ENCODE peak calls at places on chromosomes 5 and 9, in five cellular contexts. One of them, this sample, is unnamed.

GRCh38 chr5:43007246-43007910 is 32.7 kb downstream of the ANXA2R start:
- DNase-seq in K562: peak; percentile 98
- DNase-seq in HepG2: peak; percentile 75
- DNase-seq in HCT116: no peak
- DNase-seq in SK-N-SH: peak; percentile 79
- DNase-seq in this sample: no peak

GRCh38 chr9:91844656-91845291 is 105.3 kb downstream of the ROR2 start:
- DNase-seq in K562: no peak
- DNase-seq in HCT116: no peak
- DNase-seq in HepG2: no peak
- DNase-seq in SK-N-SH: no peak
- DNase-seq in this sample: no peak

GRCh38 chr9:86721843-86722705 is 225.2 kb downstream of the GAS1 start:
- DNase-seq in HCT116: no peak
- DNase-seq in SK-N-SH: no peak
- DNase-seq in K562: no peak
- DNase-seq in HepG2: no peak
- DNase-seq in this sample: no peak

GRCh38 chr5:122434120-122434519 is 122.1 kb downstream of the SNCAIP start:
- DNase-seq in SK-N-SH: no peak
- DNase-seq in HepG2: no peak
- DNase-seq in HCT116: no peak
- DNase-seq in K562: no peak
- DNase-seq in this sample: no peak

GRCh38 chr9:129852575-129852974 is 17.3 kb downstream of the USP20 start:
- DNase-seq in HepG2: no peak
- DNase-seq in SK-N-SH: peak; percentile 63
- DNase-seq in HCT116: no peak
- DNase-seq in K562: no peak
- DNase-seq in this sample: no peak

GRCh38 chr9:87292449-87293191 is 205.0 kb upstream of the DAPK1 start:
- DNase-seq in HepG2: no peak
- DNase-seq in SK-N-SH: no peak
- DNase-seq in K562: no peak
- DNase-seq in HCT116: no peak
- DNase-seq in this sample: no peak

GRCh38 chr9:93286252-93287188 is 102.6 kb downstream of the WNK2 start:
- DNase-seq in SK-N-SH: no peak
- DNase-seq in HCT116: no peak
- DNase-seq in K562: no peak
- DNase-seq in HepG2: no peak
- DNase-seq in this sample: no peak

GRCh38 chr5:618450-618849 is 6.3 kb downstream of the CEP72 start:
- DNase-seq in HCT116: no peak
- DNase-seq in K562: no peak
- DNase-seq in SK-N-SH: no peak
- DNase-seq in HepG2: no peak
- DNase-seq in this sample: no peak

GRCh38 chr5:55031492-55031891 is 7.4 kb downstream of the GZMK start:
- DNase-seq in HepG2: no peak
- DNase-seq in HCT116: no peak
- DNase-seq in K562: no peak
- DNase-seq in SK-N-SH: no peak
- DNase-seq in this sample: no peak

GRCh38 chr9:136372561-136373299 is 739 bp downstream of the CARD9 start:
- DNase-seq in HepG2: peak; percentile 74
- DNase-seq in K562: peak; percentile 79
- DNase-seq in SK-N-SH: peak; percentile 84
- DNase-seq in HCT116: no peak
- DNase-seq in this sample: peak; percentile 96

GRCh38 chr5:38029431-38030065 is 189.7 kb upstream of the GDNF start:
- DNase-seq in HepG2: no peak
- DNase-seq in HCT116: no peak
- DNase-seq in SK-N-SH: no peak
- DNase-seq in K562: no peak
- DNase-seq in this sample: no peak

GRCh38 chr5:111060169-111060568 is 11.3 kb upstream of the TSLP start:
- DNase-seq in SK-N-SH: no peak
- DNase-seq in K562: no peak
- DNase-seq in HCT116: no peak
- DNase-seq in HepG2: no peak
- DNase-seq in this sample: no peak

GRCh38 chr5:16350816-16351215 is 114.8 kb downstream of the ZNF622 start:
- DNase-seq in HCT116: no peak
- DNase-seq in HepG2: no peak
- DNase-seq in SK-N-SH: no peak
- DNase-seq in K562: no peak
- DNase-seq in this sample: no peak

GRCh38 chr9:131237931-131238401 is 38.3 kb downstream of the FAM78A start:
- DNase-seq in HCT116: no peak
- DNase-seq in SK-N-SH: no peak
- DNase-seq in HepG2: no peak
- DNase-seq in K562: peak; percentile 58
- DNase-seq in this sample: peak; percentile 79

GRCh38 chr5:124719346-124719967 is 27.0 kb downstream of the ZNF608 start:
- DNase-seq in HCT116: no peak
- DNase-seq in SK-N-SH: no peak
- DNase-seq in HepG2: no peak
- DNase-seq in K562: no peak
- DNase-seq in this sample: no peak

GRCh38 chr9:83538890-83539238 is 663 bp upstream of the FRMD3 start:
- DNase-seq in HepG2: no peak
- DNase-seq in K562: no peak
- DNase-seq in SK-N-SH: no peak
- DNase-seq in HCT116: no peak
- DNase-seq in this sample: no peak

GRCh38 chr9:76687861-76688374 is 76.3 kb upstream of the PCA3 start:
- DNase-seq in HepG2: no peak
- DNase-seq in HCT116: peak; percentile 8
- DNase-seq in K562: no peak
- DNase-seq in SK-N-SH: no peak
- DNase-seq in this sample: no peak

GRCh38 chr5:52786391-52786790 is 1.3 kb upstream of the ITGA1 start:
- DNase-seq in SK-N-SH: no peak
- DNase-seq in HCT116: no peak
- DNase-seq in HepG2: no peak
- DNase-seq in K562: no peak
- DNase-seq in this sample: no peak

GRCh38 chr5:148939676-148940075 is 113.3 kb downstream of the ADRB2 start:
- DNase-seq in HepG2: no peak
- DNase-seq in K562: no peak
- DNase-seq in HCT116: no peak
- DNase-seq in SK-N-SH: no peak
- DNase-seq in this sample: no peak

GRCh38 chr9:114372971-114373591 is 14.7 kb downstream of the AKNA start:
- DNase-seq in HCT116: no peak
- DNase-seq in HepG2: no peak
- DNase-seq in K562: no peak
- DNase-seq in SK-N-SH: no peak
- DNase-seq in this sample: no peak

GRCh38 chr5:68007446-68007845 is 208.1 kb upstream of the PIK3R1 start:
- DNase-seq in K562: no peak
- DNase-seq in HepG2: peak; percentile 2
- DNase-seq in HCT116: no peak
- DNase-seq in SK-N-SH: no peak
- DNase-seq in this sample: no peak

GRCh38 chr5:16550316-16550952 is 66.4 kb downstream of the RETREG1 start:
- DNase-seq in HepG2: peak; percentile 66
- DNase-seq in HCT116: peak; percentile 56
- DNase-seq in SK-N-SH: peak; percentile 44
- DNase-seq in K562: peak; percentile 81
- DNase-seq in this sample: peak; percentile 84

GRCh38 chr5:113771483-113771882 is 258.0 kb downstream of the YTHDC2 start:
- DNase-seq in K562: no peak
- DNase-seq in HepG2: no peak
- DNase-seq in HCT116: no peak
- DNase-seq in SK-N-SH: no peak
- DNase-seq in this sample: no peak

GRCh38 chr9:89661956-89662717 is 57.3 kb downstream of the GADD45G start:
- DNase-seq in K562: peak; percentile 24
- DNase-seq in HCT116: peak; percentile 35
- DNase-seq in SK-N-SH: peak; percentile 96
- DNase-seq in HepG2: peak; percentile 75
- DNase-seq in this sample: peak; percentile 99

GRCh38 chr5:7190727-7191126 is 205.2 kb upstream of the ADCY2 start:
- DNase-seq in SK-N-SH: no peak
- DNase-seq in HCT116: no peak
- DNase-seq in K562: no peak
- DNase-seq in HepG2: no peak
- DNase-seq in this sample: no peak

GRCh38 chr9:25397746-25398145 is 280.5 kb downstream of the TUSC1 start:
- DNase-seq in SK-N-SH: no peak
- DNase-seq in HepG2: no peak
- DNase-seq in HCT116: no peak
- DNase-seq in K562: no peak
- DNase-seq in this sample: no peak

GRCh38 chr5:66230551-66230950 is 86.5 kb downstream of the SREK1 start:
- DNase-seq in K562: no peak
- DNase-seq in SK-N-SH: no peak
- DNase-seq in HepG2: no peak
- DNase-seq in HCT116: no peak
- DNase-seq in this sample: no peak

GRCh38 chr5:122493776-122494518 is 181.9 kb downstream of the SNCAIP start:
- DNase-seq in HCT116: no peak
- DNase-seq in SK-N-SH: peak; percentile 11
- DNase-seq in HepG2: no peak
- DNase-seq in K562: no peak
- DNase-seq in this sample: no peak

GRCh38 chr9:117734523-117735314 is 30.5 kb downstream of the TLR4 start:
- DNase-seq in SK-N-SH: no peak
- DNase-seq in HepG2: no peak
- DNase-seq in K562: no peak
- DNase-seq in HCT116: no peak
- DNase-seq in this sample: no peak

GRCh38 chr5:116651653-116652052 is 77.0 kb upstream of the SEMA6A start:
- DNase-seq in HepG2: no peak
- DNase-seq in K562: no peak
- DNase-seq in HCT116: no peak
- DNase-seq in SK-N-SH: no peak
- DNase-seq in this sample: no peak
- TF ChIP-seq JUND in HepG2: no peak
- TF ChIP-seq JUND in K562: no peak
- TF ChIP-seq JUND in HCT116: no peak
- TF ChIP-seq JUND in SK-N-SH: no peak
- TF ChIP-seq JUND in this sample: no peak

GRCh38 chr9:36576866-36577265 is 4.2 kb downstream of the MELK start:
- DNase-seq in HepG2: no peak
- DNase-seq in SK-N-SH: no peak
- DNase-seq in HCT116: no peak
- DNase-seq in K562: no peak
- DNase-seq in this sample: no peak
- TF ChIP-seq JUND in HepG2: no peak
- TF ChIP-seq JUND in SK-N-SH: no peak
- TF ChIP-seq JUND in HCT116: no peak
- TF ChIP-seq JUND in K562: no peak
- TF ChIP-seq JUND in this sample: no peak

DNA sequence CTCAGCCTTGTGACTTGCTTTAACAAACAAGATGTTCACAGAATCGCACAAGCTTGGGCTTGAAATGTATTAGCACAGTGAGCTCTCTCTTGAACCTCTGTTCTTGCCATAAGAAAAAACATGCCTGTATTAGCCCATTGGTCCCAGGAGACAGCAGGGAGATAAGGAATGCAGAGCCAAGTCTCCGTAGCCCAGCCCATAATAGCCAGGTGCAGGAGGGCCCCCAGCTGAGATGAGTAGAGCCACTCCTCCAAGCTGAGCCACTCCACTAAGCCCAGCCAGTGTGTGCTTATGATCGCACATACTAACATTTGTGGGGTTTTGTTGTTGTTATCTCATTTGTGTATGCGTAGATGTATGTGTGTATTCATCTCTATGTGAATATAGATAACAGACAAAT is 21.6 kb upstream of the SVEP1 start:
- DNase-seq in SK-N-SH: no peak
- DNase-seq in HepG2: no peak
- DNase-seq in HCT116: no peak
- DNase-seq in K562: no peak
- DNase-seq in this sample: no peak
- TF ChIP-seq JUND in SK-N-SH: no peak
- TF ChIP-seq JUND in HepG2: no peak
- TF ChIP-seq JUND in HCT116: no peak
- TF ChIP-seq JUND in K562: no peak
- TF ChIP-seq JUND in this sample: no peak

GRCh38 chr9:99966720-99967119 is 60.3 kb downstream of the STX17 start:
- DNase-seq in HCT116: peak; percentile 76
- DNase-seq in K562: no peak
- DNase-seq in HepG2: peak; percentile 69
- DNase-seq in SK-N-SH: no peak
- DNase-seq in this sample: no peak
- TF ChIP-seq JUND in HCT116: peak; percentile 75
- TF ChIP-seq JUND in K562: no peak
- TF ChIP-seq JUND in HepG2: no peak
- TF ChIP-seq JUND in SK-N-SH: peak; percentile 17
- TF ChIP-seq JUND in this sample: no peak

DNA sequence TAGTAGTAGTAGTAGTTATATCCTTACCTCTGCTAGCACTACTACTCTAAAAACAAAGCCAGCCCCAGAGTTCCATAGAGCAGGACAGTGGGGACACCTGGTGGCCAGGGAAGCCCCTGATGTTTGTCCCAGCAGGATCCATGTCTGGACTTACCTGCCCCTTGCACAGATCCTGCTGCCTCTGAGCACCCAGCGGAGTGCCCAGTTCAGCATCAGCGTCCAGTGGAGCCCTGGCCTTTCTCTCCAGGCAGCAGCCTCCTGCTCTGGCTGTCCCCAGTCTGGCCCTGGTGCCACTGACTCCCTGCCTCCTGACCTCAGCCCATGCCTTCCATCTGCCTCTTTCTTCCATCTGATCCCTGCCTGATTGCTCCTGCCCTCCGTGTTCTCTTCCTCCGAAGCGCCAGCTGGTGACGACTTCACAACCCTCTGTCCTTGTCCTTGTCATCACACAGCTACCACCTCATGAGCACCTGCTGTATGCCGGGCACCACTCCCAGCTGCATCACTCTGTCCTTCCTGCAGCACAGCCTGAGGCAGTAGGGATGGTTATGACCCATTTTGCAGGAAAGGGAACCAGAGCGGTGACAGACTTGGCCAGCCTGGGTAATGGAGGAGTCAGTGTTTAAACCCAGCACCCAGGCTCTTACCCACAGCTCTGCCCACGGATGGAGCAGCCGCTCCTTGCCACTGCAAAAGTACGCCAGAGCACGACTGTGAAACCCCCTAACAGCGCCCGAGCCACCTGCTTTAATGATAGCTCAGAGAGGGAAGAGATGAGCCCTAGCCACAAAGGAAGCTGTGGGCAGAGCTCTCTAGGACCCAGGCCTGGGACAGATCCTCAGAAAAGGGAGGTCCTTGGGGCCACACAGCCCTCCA is 11.5 kb downstream of the SARDH start:
- DNase-seq in HCT116: peak; percentile 38
- DNase-seq in SK-N-SH: peak; percentile 86
- DNase-seq in HepG2: peak; percentile 60
- DNase-seq in K562: peak; percentile 55
- DNase-seq in this sample: peak; percentile 86
- TF ChIP-seq JUND in HCT116: no peak
- TF ChIP-seq JUND in SK-N-SH: no peak
- TF ChIP-seq JUND in HepG2: no peak
- TF ChIP-seq JUND in K562: no peak
- TF ChIP-seq JUND in this sample: no peak

This sample was measured in T47D.